ENCODE peak calls at places on chromosome 18, in five cellular contexts. One of them, this sample, is unnamed.

GRCh38 chr18:58612239-58613055 is 16.4 kb downstream of the ALPK2 start:
- DNase-seq in ascending aorta: no peak
- DNase-seq in ovary: no peak
- DNase-seq in aorta: no peak
- DNase-seq in adrenal gland: no peak
- DNase-seq in this sample: no peak

GRCh38 chr18:73549236-73549635 is 598.4 kb downstream of the FBXO15 start:
- DNase-seq in ascending aorta: no peak
- DNase-seq in ovary: no peak
- DNase-seq in aorta: no peak
- DNase-seq in adrenal gland: no peak
- DNase-seq in this sample: peak; percentile 31

GRCh38 chr18:74375999-74376398 is 60.4 kb downstream of the C18orf63 start:
- DNase-seq in ascending aorta: no peak
- DNase-seq in ovary: no peak
- DNase-seq in aorta: no peak
- DNase-seq in adrenal gland: no peak
- DNase-seq in this sample: no peak

GRCh38 chr18:68893396-68893795 is 95.5 kb downstream of the CCDC102B start:
- DNase-seq in ascending aorta: no peak
- DNase-seq in ovary: no peak
- DNase-seq in aorta: no peak
- DNase-seq in adrenal gland: no peak
- DNase-seq in this sample: no peak

GRCh38 chr18:24605454-24605853 is 145.0 kb downstream of the HRH4 start:
- DNase-seq in ascending aorta: no peak
- DNase-seq in ovary: no peak
- DNase-seq in aorta: no peak
- DNase-seq in adrenal gland: no peak
- DNase-seq in this sample: no peak

GRCh38 chr18:56812674-56813073 is 161.5 kb downstream of the WDR7 start:
- DNase-seq in ascending aorta: no peak
- DNase-seq in ovary: no peak
- DNase-seq in aorta: no peak
- DNase-seq in adrenal gland: no peak
- DNase-seq in this sample: no peak

GRCh38 chr18:7158201-7158600 is 40.6 kb upstream of the LAMA1 start:
- DNase-seq in ascending aorta: no peak
- DNase-seq in ovary: no peak
- DNase-seq in aorta: no peak
- DNase-seq in adrenal gland: no peak
- DNase-seq in this sample: no peak

GRCh38 chr18:7946724-7947377 is 379.7 kb downstream of the PTPRM start:
- DNase-seq in ascending aorta: no peak
- DNase-seq in ovary: peak; percentile 55
- DNase-seq in aorta: no peak
- DNase-seq in adrenal gland: peak; percentile 64
- DNase-seq in this sample: peak; percentile 82

GRCh38 chr18:63892544-63892943 is 5.0 kb downstream of the SERPINB2 start:
- DNase-seq in ascending aorta: no peak
- DNase-seq in ovary: no peak
- DNase-seq in aorta: no peak
- DNase-seq in adrenal gland: no peak
- DNase-seq in this sample: no peak

GRCh38 chr18:74892066-74892627 is 294.5 kb downstream of the ZNF407 start:
- DNase-seq in ascending aorta: no peak
- DNase-seq in ovary: no peak
- DNase-seq in aorta: no peak
- DNase-seq in adrenal gland: no peak
- DNase-seq in this sample: no peak

GRCh38 chr18:58247363-58247834 is 203.4 kb downstream of the NEDD4L start:
- DNase-seq in ascending aorta: no peak
- DNase-seq in ovary: peak; percentile 25
- DNase-seq in aorta: no peak
- DNase-seq in adrenal gland: no peak
- DNase-seq in this sample: no peak

GRCh38 chr18:24027156-24027555 is 12.6 kb downstream of the TTC39C start:
- DNase-seq in ascending aorta: peak; percentile 70
- DNase-seq in ovary: peak; percentile 82
- DNase-seq in aorta: peak; percentile 71
- DNase-seq in adrenal gland: peak; percentile 84
- DNase-seq in this sample: peak; percentile 90

GRCh38 chr18:55233850-55234249 is 274.6 kb upstream of the CCDC68 start:
- DNase-seq in ascending aorta: no peak
- DNase-seq in ovary: no peak
- DNase-seq in aorta: no peak
- DNase-seq in adrenal gland: no peak
- DNase-seq in this sample: no peak

GRCh38 chr18:50009772-50010171 is 185.2 kb downstream of the MYO5B start:
- DNase-seq in ascending aorta: no peak
- DNase-seq in ovary: no peak
- DNase-seq in aorta: peak; percentile 51
- DNase-seq in adrenal gland: peak; percentile 53
- DNase-seq in this sample: no peak

GRCh38 chr18:3156325-3156640 is 63.5 kb downstream of the MYOM1 start:
- DNase-seq in ascending aorta: no peak
- DNase-seq in ovary: no peak
- DNase-seq in aorta: no peak
- DNase-seq in adrenal gland: no peak
- DNase-seq in this sample: no peak

GRCh38 chr18:36322408-36322728 is 24.9 kb downstream of the FHOD3 start:
- DNase-seq in ascending aorta: no peak
- DNase-seq in ovary: no peak
- DNase-seq in aorta: no peak
- DNase-seq in adrenal gland: no peak
- DNase-seq in this sample: no peak

GRCh38 chr18:23377669-23378469 is 75.2 kb upstream of the RIOK3 start:
- DNase-seq in ascending aorta: no peak
- DNase-seq in ovary: peak; percentile 24
- DNase-seq in aorta: no peak
- DNase-seq in adrenal gland: no peak
- DNase-seq in this sample: peak; percentile 77

GRCh38 chr18:25164837-25165791 is 186.9 kb downstream of the ZNF521 start:
- DNase-seq in ascending aorta: no peak
- DNase-seq in ovary: no peak
- DNase-seq in aorta: peak; percentile 46
- DNase-seq in adrenal gland: no peak
- DNase-seq in this sample: no peak

GRCh38 chr18:23136326-23137092 is 1.2 kb downstream of the CABLES1 start:
- DNase-seq in ascending aorta: peak; percentile 71
- DNase-seq in ovary: peak; percentile 39
- DNase-seq in aorta: peak; percentile 80
- DNase-seq in adrenal gland: peak; percentile 32
- DNase-seq in this sample: peak; percentile 96

GRCh38 chr18:51092097-51092496 is 62.1 kb downstream of the SMAD4 start:
- DNase-seq in ascending aorta: no peak
- DNase-seq in ovary: no peak
- DNase-seq in aorta: no peak
- DNase-seq in adrenal gland: no peak
- DNase-seq in this sample: no peak

GRCh38 chr18:6249110-6249680 is 165.5 kb downstream of the L3MBTL4 start:
- DNase-seq in ascending aorta: no peak
- DNase-seq in ovary: no peak
- DNase-seq in aorta: no peak
- DNase-seq in adrenal gland: no peak
- DNase-seq in this sample: no peak

GRCh38 chr18:79718126-79718525 is 38.5 kb downstream of the CTDP1 start:
- DNase-seq in ascending aorta: no peak
- DNase-seq in ovary: no peak
- DNase-seq in aorta: no peak
- DNase-seq in adrenal gland: no peak
- DNase-seq in this sample: no peak

GRCh38 chr18:79723036-79723435 is 43.4 kb downstream of the CTDP1 start:
- DNase-seq in ascending aorta: no peak
- DNase-seq in ovary: no peak
- DNase-seq in aorta: no peak
- DNase-seq in adrenal gland: no peak
- DNase-seq in this sample: no peak

GRCh38 chr18:79718878-79719477 is 39.4 kb downstream of the CTDP1 start:
- DNase-seq in ascending aorta: no peak
- DNase-seq in ovary: no peak
- DNase-seq in aorta: no peak
- DNase-seq in adrenal gland: no peak
- DNase-seq in this sample: no peak

GRCh38 chr18:79717555-79718074 is 38.0 kb downstream of the CTDP1 start:
- DNase-seq in ascending aorta: no peak
- DNase-seq in ovary: no peak
- DNase-seq in aorta: no peak
- DNase-seq in adrenal gland: no peak
- DNase-seq in this sample: no peak

GRCh38 chr18:79720359-79720733 is 40.7 kb downstream of the CTDP1 start:
- DNase-seq in ascending aorta: no peak
- DNase-seq in ovary: no peak
- DNase-seq in aorta: no peak
- DNase-seq in adrenal gland: no peak
- DNase-seq in this sample: no peak
- H3K27ac ChIP-seq in ascending aorta: no peak overlapping the region
- H3K27ac ChIP-seq in ovary: no peak overlapping the region
- H3K27ac ChIP-seq in aorta: no peak overlapping the region
- H3K27ac ChIP-seq in adrenal gland: no peak overlapping the region
- H3K27ac ChIP-seq in this sample: no peak overlapping the region

DNA sequence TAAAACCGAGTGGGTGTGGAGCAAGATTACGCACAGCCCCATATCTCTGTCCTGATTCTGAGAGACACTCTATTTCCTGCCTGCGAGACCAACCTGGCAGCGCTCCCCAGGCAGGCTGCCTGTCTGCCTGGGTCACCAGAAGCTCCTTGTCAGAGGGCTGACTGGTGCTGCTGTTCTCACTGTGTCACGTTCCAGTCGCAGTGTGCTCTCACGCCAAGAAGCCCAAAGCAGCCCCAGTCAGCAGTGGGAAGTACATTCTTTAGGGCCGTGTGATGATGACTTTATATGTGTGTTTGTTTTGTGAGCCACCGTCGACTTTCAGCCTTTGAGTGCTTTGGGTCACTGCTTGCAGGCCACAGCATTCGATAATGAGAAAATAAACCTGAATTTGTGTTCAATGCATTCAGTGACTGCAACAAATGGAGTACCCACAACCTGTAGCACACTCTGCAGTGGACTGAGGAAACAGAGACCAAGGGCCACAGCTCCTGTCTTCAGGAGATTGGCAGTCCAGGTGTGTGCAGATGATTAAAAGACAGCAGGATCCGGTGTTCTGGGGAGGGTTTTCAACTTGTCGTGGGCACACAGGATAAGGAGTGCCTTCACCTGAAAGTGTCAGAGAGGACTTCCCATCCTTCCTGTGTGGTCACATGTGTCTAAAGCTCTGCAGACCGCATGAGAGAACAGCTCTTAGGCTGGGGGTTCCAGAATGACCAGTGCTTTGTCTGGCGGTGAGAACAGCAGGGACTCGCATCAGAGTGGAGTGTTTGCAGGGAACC is 4.8 kb downstream of the TNFRSF11A start:
- DNase-seq in ascending aorta: no peak
- DNase-seq in ovary: no peak
- DNase-seq in aorta: peak; percentile 70
- DNase-seq in adrenal gland: no peak
- DNase-seq in this sample: peak; percentile 89
- H3K4me1 ChIP-seq in ascending aorta: peaks cover 23% of the 10 kb centered on the region
- H3K4me1 ChIP-seq in ovary: peaks cover 4% of the 10 kb centered on the region
- H3K4me1 ChIP-seq in aorta: no peaks in the 10 kb centered on the region
- H3K4me1 ChIP-seq in adrenal gland: peaks cover 9% of the 10 kb centered on the region
- H3K4me1 ChIP-seq in this sample: peaks cover 47% of the 10 kb centered on the region

DNA sequence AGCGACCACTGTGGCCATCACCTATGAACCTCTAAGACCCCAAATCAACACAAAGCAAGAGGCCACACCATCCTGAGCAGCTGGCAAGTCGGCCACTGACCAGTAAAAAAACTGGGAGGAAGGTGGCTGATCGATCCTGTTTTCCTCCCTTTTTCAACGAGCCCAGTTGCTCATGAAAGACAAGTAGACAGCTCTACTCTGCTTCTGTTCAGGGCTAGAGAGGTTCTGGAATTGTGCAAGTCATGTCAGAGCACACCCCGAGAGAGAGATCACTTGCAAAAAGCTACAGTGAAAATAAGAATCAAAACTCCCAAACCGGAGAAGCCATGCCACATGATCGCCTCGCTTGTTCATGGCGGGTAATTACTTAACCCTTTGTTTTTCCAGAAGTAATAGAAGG is 34.6 kb downstream of the ZNF516 start:
- DNase-seq in ascending aorta: no peak
- DNase-seq in ovary: peak; percentile 23
- DNase-seq in aorta: no peak
- DNase-seq in adrenal gland: peak; percentile 21
- DNase-seq in this sample: peak; percentile 68
- H3K27ac ChIP-seq in ascending aorta: peak overlapping the region; percentile 96
- H3K27ac ChIP-seq in ovary: peak overlapping the region; percentile 43
- H3K27ac ChIP-seq in aorta: peak overlapping the region; percentile 82
- H3K27ac ChIP-seq in adrenal gland: peak overlapping the region; percentile 85
- H3K27ac ChIP-seq in this sample: peak overlapping the region; percentile 95

GRCh38 chr18:812123-812672 is at the start of gene YES1:
- DNase-seq in ascending aorta: peak; percentile 88
- DNase-seq in ovary: peak; percentile 78
- DNase-seq in aorta: peak; percentile 85
- DNase-seq in adrenal gland: peak; percentile 76
- DNase-seq in this sample: peak; percentile 97
- H3K4me1 ChIP-seq in ascending aorta: no peaks in the 10 kb centered on the region
- H3K4me1 ChIP-seq in ovary: peaks cover 4% of the 10 kb centered on the region
- H3K4me1 ChIP-seq in aorta: no peaks in the 10 kb centered on the region
- H3K4me1 ChIP-seq in adrenal gland: no peaks in the 10 kb centered on the region
- H3K4me1 ChIP-seq in this sample: peaks cover 26% of the 10 kb centered on the region

DNA sequence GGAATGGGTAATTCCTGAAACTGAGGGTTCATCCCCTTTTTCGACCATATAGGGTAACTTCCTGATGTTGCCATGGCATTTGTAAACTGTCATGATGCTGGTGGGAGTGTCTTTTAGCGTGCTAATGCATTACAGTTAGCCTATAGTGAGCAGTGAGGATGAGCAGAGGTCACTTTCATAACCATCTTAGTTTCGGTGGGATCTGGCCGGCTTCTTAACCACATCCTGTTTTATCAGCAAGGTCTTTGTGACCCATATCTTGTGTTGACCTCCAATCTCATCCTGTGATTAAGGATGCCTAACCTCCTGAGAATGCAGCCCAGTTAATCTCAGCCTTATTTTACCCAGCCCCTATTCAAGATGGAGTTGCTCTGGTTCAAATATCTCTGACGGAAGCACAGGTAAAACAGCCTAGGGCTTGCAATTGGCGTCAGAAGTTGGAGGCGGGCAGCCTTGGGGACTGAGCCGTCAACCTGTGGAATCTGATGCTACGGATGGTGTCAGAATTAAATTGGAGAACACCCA is 19.5 kb downstream of the RALBP1 start:
- DNase-seq in ascending aorta: no peak
- DNase-seq in ovary: no peak
- DNase-seq in aorta: no peak
- DNase-seq in adrenal gland: no peak
- DNase-seq in this sample: no peak
- H3K27ac ChIP-seq in ascending aorta: no peak overlapping the region
- H3K27ac ChIP-seq in ovary: no peak overlapping the region
- H3K27ac ChIP-seq in aorta: no peak overlapping the region
- H3K27ac ChIP-seq in adrenal gland: no peak overlapping the region
- H3K27ac ChIP-seq in this sample: no peak overlapping the region